ENCODE peak calls at places on chromosomes 2 and 18, in ten cellular contexts. D is Peyer's patch, L is sigmoid colon, U is K562, J is GM12878, M is IMR-90, Z is HCT116, G is prostate gland, C is spleen, P is A549. N is an unnamed sample.

GRCh38 chr2:19900536-19901200 is 1.1 kb downstream of the TTC32 start:
- DNase-seq in D (no peak), L (no peak), U (peak; percentile 9), J (no peak), M (no peak), Z (no peak), G (no peak), C (no peak), P (peak; percentile 35), N (no peak)

GRCh38 chr2:168993538-168993937 is 37.6 kb downstream of the ABCB11 start:
- DNase-seq in D (no peak), L (no peak), U (no peak), J (no peak), M (no peak), Z (no peak), G (no peak), C (no peak), P (no peak), N (no peak)

GRCh38 chr2:51120754-51121280 is 88.9 kb upstream of the NRXN1 start:
- DNase-seq in D (no peak), L (no peak), U (no peak), J (no peak), M (peak; percentile 10), Z (no peak), G (no peak), C (no peak), P (no peak), N (no peak)

GRCh38 chr2:67346718-67347407 is 50.3 kb upstream of the ETAA1 start:
- DNase-seq in D (no peak), L (no peak), U (no peak), J (no peak), M (peak; percentile 76), Z (no peak), G (no peak), C (no peak), P (no peak), N (no peak)

GRCh38 chr2:11532434-11533055 is 1.3 kb upstream of the GREB1 start:
- DNase-seq in D (no peak), L (no peak), U (no peak), J (no peak), M (peak; percentile 24), Z (no peak), G (no peak), C (no peak), P (no peak), N (peak; percentile 82)

GRCh38 chr2:43224571-43225092 is 1.8 kb downstream of the ZFP36L2 start:
- DNase-seq in D (no peak), L (peak; percentile 74), U (peak; percentile 28), J (no peak), M (peak; percentile 17), Z (no peak), G (no peak), C (peak; percentile 91), P (peak; percentile 70), N (peak; percentile 43)

GRCh38 chr18:22272242-22272641 is 102.9 kb downstream of the GATA6 start:
- DNase-seq in D (no peak), L (no peak), U (no peak), J (no peak), M (no peak), Z (no peak), G (no peak), C (no peak), P (no peak), N (no peak)

GRCh38 chr2:77512521-77512920 is 9.7 kb downstream of the LRRTM4 start:
- DNase-seq in D (no peak), L (no peak), U (no peak), J (no peak), M (no peak), Z (no peak), G (no peak), C (no peak), P (no peak), N (no peak)

GRCh38 chr2:118322381-118322780 is 234.1 kb downstream of the INSIG2 start:
- DNase-seq in D (no peak), L (no peak), U (no peak), J (no peak), M (no peak), Z (no peak), G (no peak), C (no peak), P (no peak), N (no peak)

GRCh38 chr18:64810354-64810753 is 661.5 kb upstream of the LINC00305 start:
- DNase-seq in D (no peak), L (no peak), U (no peak), J (no peak), M (no peak), Z (no peak), G (no peak), C (no peak), P (no peak), N (no peak)

GRCh38 chr18:79819951-79820351 is 22.2 kb downstream of the KCNG2 start:
- DNase-seq in D (peak; percentile 44), L (no peak), U (no peak), J (peak; percentile 46), M (no peak), Z (no peak), G (no peak), C (peak; percentile 85), P (no peak), N (no peak)

GRCh38 chr2:203782262-203782976 is 76.0 kb downstream of the CD28 start:
- DNase-seq in D (no peak), L (no peak), U (peak; percentile 11), J (no peak), M (peak; percentile 94), Z (peak; percentile 61), G (no peak), C (no peak), P (peak; percentile 79), N (peak; percentile 40)

GRCh38 chr2:241310917-241311566 is 4.4 kb downstream of the HDLBP start:
- DNase-seq in D (no peak), L (no peak), U (no peak), J (no peak), M (no peak), Z (no peak), G (no peak), C (no peak), P (no peak), N (no peak)

GRCh38 chr2:127000937-127001336 is 102.2 kb downstream of the TEX51 start:
- DNase-seq in D (no peak), L (no peak), U (no peak), J (peak; percentile 12), M (no peak), Z (no peak), G (no peak), C (no peak), P (no peak), N (no peak)

GRCh38 chr2:230899786-230900185 is 25.3 kb downstream of the GPR55 start:
- DNase-seq in D (no peak), L (no peak), U (no peak), J (no peak), M (no peak), Z (no peak), G (no peak), C (no peak), P (no peak), N (no peak)

DNA sequence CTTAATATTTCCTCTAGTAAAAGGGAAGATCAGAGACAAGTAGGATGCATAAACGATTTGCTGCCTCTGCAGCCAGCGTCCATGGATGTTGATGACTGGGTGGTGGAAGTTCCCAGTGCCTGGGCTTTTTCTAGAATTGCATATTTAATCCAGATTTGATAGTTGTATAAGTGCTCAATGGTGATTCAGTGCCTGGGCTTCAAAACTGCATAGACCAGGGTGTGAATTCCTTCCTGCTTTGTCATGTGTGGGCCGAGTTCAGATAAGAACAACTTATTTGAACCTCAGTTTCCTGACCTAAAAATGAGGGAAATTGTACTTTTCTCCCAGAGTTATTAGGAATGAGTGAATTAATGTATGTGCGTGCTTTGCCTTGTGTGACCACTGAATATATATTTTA is 154.6 kb downstream of the WDSUB1 start:
- DNase-seq in D (no peak), L (no peak), U (no peak), J (no peak), M (peak; percentile 97), Z (peak; percentile 43), G (no peak), C (no peak), P (peak; percentile 22), N (no peak)
- TF ChIP-seq POLR2A in D (no peak), L (no peak), U (no peak), J (no peak), M (no peak), Z (no peak), G (no peak), C (no peak), P (no peak), N (no peak)

DNA sequence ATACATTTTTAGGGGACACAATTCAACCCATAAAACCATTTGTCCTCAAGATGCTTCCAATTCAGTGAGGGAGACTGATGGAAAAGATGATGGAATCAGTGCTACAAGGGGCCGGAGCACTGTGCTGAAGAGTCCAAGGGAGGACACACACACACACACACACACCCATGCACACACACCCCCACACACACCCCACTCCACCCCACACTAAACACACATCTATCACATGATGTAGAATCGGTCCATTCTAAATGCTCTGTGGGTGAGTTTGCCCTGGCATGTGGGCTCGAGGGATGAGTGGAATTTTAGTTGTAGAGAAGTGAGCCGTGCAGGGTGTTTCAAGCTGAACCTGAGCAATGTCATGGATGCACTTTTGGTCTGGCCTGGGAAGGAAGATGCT is 41.1 kb downstream of the PRKCE start:
- DNase-seq in D (no peak), L (no peak), U (no peak), J (no peak), M (no peak), Z (no peak), G (no peak), C (no peak), P (no peak), N (no peak)
- H3K27ac ChIP-seq in D (no peak overlapping the region), L (no peak overlapping the region), U (no peak overlapping the region), J (no peak overlapping the region), M (no peak overlapping the region), Z (no peak overlapping the region), G (no peak overlapping the region), C (no peak overlapping the region), P (no peak overlapping the region), N (no peak overlapping the region)

GRCh38 chr2:27442282-27442980 is at the start of gene KRTCAP3:
- DNase-seq in D (peak; percentile 88), L (no peak), U (peak; percentile 78), J (no peak), M (no peak), Z (peak; percentile 42), G (peak; percentile 81), C (peak; percentile 88), P (no peak), N (peak; percentile 39)
- H3K4me3 ChIP-seq in D (peak within 1 kb of the TSS; percentile 67), L (peak within 1 kb of the TSS; percentile 35), U (no peak within 1 kb of the TSS), J (no peak within 1 kb of the TSS), M (no peak within 1 kb of the TSS), Z (peak within 1 kb of the TSS; percentile 53), G (peak within 1 kb of the TSS; percentile 42), C (peak within 1 kb of the TSS; percentile 19), P (no peak within 1 kb of the TSS), N (peak within 1 kb of the TSS; percentile 32)

DNA sequence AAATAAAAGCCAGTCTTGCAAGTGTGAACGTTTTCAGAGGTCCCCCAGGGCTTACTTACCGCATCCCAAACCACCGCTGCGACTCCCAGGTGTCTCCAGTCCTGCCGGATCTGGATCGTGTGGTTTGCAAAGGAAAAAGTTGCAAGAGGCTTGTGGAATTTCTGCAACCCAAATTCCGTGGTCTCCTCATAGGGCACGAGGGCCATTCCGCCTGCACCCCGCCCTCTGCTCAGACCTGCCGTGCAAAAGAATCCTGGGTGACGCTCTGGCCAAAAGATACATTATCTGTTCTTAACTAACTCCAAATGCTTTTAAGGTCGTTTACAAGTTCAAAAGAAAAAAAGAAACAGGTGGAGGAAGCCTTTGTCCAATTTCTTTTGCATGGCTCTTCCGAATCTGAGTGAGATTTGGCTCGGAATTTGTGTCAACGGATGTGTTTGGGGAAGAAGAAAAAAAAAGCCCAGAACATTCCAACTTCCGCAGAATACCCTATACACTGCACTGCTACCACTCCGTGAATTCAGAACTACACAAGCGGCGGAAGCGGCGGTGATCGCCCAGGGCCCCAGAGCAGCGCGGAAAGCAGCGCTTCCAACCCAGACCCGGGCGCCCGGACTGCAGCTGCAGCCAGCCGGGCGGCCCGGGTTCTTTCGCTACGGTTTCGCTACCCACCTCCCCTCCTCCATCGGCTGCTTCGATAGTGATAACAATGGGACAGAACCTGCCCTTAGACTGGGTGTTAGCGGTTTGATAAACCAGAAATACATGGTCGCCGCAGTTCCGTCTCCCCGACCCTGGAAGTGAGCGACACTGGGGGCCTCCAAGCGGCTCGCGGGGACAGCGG is 802 bp downstream of the METTL21A start:
- DNase-seq in D (peak; percentile 79), L (peak; percentile 78), U (peak; percentile 10), J (no peak), M (peak; percentile 70), Z (no peak), G (peak; percentile 68), C (peak; percentile 95), P (peak; percentile 54), N (peak; percentile 75)
- TF ChIP-seq POLR2A in D (no peak), L (no peak), U (no peak), J (peak; percentile 5), M (peak; percentile 78), Z (peak; percentile 4), G (peak; percentile 53), C (no peak), P (peak; percentile 50), N (no peak)

N was measured in testis.